ENCODE peak calls at places on chromosomes 7 and 10, in four cellular contexts. G is AG09309, S is coronary artery, C is spleen. N is an unnamed sample.

GRCh38 chr10:45673074-45673628 is 579 bp upstream of the ZFAND4 start:
- DNase-seq in G (no peak), C (peak; percentile 75), S (peak; percentile 72), N (peak; percentile 1)

GRCh38 chr7:37491919-37492694 is 43.4 kb upstream of the ELMO1 start:
- DNase-seq in S (no peak), G (no peak), C (no peak), N (no peak)

GRCh38 chr10:117462424-117462792 is 80.1 kb upstream of the EMX2 start:
- DNase-seq in C (peak; percentile 70), G (no peak), S (no peak), N (no peak)

GRCh38 chr10:131155218-131155902 is 156.2 kb downstream of the TCERG1L start:
- DNase-seq in G (no peak), C (peak; percentile 41), S (no peak), N (no peak)

GRCh38 chr10:93461807-93462178 is 20.3 kb downstream of the MYOF start:
- DNase-seq in G (no peak), C (no peak), S (no peak), N (peak; percentile 96)

GRCh38 chr10:3761916-3762708 is 22.9 kb downstream of the KLF6 start:
- DNase-seq in S (no peak), G (no peak), C (no peak), N (no peak)

GRCh38 chr7:100544949-100545635 is 6.1 kb downstream of the AGFG2 start:
- DNase-seq in S (no peak), C (no peak), G (no peak), N (no peak)

GRCh38 chr7:132614428-132615076 is 38.3 kb upstream of the PLXNA4 start:
- DNase-seq in G (no peak), S (no peak), C (no peak), N (no peak)

GRCh38 chr7:40990841-40991240 is 712.0 kb downstream of the INHBA start:
- DNase-seq in G (peak; percentile 77), S (no peak), C (no peak), N (no peak)

GRCh38 chr10:82986216-82986615 is 1111.2 kb downstream of the NRG3 start:
- DNase-seq in C (no peak), G (no peak), S (no peak), N (no peak)

DNA sequence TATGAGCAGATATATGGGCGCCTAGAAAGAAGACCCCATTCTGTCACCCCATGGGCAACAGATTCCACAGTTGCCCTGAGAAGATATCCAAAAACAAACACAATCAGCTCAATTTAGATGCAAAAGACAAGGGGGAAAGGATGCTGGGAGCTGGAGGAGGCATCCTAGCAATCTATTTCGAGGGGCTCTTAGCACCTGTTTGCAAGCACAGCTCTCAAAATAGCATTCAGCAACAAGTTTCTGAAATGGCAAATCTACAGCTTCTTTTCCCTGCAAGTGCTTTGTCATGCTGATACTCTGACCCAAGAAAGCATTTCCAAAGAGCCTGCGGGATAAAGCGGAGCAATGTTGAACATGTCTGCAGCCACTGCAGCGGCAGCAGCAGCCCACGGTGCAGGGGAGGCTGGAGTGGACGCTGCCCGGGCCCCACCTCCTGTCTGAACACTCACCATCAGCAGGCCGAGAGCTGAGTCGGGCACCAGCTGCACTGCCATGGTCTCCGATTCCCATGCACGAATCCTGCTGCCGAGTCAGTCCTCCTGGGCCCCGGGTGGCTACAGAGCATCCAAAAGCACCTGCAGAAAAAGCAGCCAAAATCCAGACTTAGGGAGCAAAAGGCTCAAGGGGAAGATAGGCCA is 996 bp downstream of the FRMD4A start:
- DNase-seq in S (no peak), G (no peak), C (no peak), N (no peak)
- H3K4me3 ChIP-seq in S (no peak overlapping the region), G (no peak overlapping the region), C (no peak overlapping the region), N (no peak overlapping the region)

GRCh38 chr10:71086439-71087080 is 125.8 kb upstream of the UNC5B start:
- DNase-seq in S (peak; percentile 62), G (no peak), C (peak; percentile 28), N (no peak)
- TF ChIP-seq CTCF in S (no peak), G (no peak), C (no peak), N (no peak)

GRCh38 chr10:129110780-129111179 is 356.3 kb upstream of the MGMT start:
- DNase-seq in G (no peak), C (no peak), S (no peak), N (no peak)
- H3K4me3 ChIP-seq in G (no peak overlapping the region), C (no peak overlapping the region), S (no peak overlapping the region), N (no peak overlapping the region)

DNA sequence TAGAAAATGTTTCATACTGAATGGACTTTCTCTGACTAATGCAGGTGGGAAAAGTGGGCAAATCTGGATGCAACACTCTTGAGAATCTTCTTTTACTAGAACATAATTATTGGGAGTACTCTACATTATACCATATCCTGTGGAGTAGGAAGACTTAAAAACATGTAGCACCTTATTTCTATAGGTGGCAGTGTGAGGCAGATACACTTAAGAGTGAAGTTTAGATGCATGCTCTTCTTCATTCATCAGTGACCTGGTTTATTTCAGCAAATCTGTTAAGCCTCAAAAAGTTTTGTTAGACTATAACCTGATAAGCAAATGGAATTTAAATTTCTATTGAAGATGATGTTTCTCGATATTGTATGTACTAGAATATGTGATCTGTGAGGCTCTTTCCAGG is 1087.1 kb upstream of the LRRN3 start:
- DNase-seq in S (no peak), C (no peak), G (no peak), N (no peak)
- TF ChIP-seq CTCF in S (no peak), C (no peak), G (no peak), N (no peak)

GRCh38 chr10:132539894-132540293 is 2.3 kb downstream of the INPP5A start:
- DNase-seq in S (no peak), C (no peak), G (peak; percentile 27), N (no peak)

GRCh38 chr10:132541601-132542011 is 4.0 kb downstream of the INPP5A start:
- DNase-seq in S (no peak), C (peak; percentile 67), G (no peak), N (no peak)

GRCh38 chr10:132541129-132541528 is 3.5 kb downstream of the INPP5A start:
- DNase-seq in S (no peak), G (no peak), C (peak; percentile 72), N (no peak)

GRCh38 chr10:132539431-132539839 is 1.8 kb downstream of the INPP5A start:
- DNase-seq in S (peak; percentile 88), C (peak; percentile 86), G (no peak), N (no peak)

DNA sequence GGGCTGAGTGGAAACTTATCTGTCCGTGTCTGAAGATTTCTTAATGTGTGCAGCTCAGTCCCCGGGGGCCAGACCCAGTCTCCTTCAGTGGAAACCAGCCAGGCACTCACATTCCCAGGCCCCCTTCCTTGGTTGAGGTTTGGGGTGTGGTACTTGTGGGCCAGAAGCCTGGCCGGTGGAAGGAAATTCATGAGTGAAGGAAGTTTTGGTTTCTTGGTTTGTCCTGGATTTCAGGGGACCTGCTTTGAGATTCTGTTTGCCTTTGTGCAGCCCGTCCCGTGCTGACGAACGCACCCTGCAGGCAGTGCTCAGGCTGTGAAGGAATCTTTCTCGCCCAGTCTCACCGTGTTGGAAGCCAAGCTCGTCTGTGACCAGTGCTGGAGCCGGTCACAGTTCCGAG is 2.9 kb downstream of the INPP5A start:
- DNase-seq in S (no peak), C (peak; percentile 75), G (no peak), N (no peak)
- H3K4me3 ChIP-seq in S (peak overlapping the region; percentile 86), C (no peak overlapping the region), G (peak overlapping the region; percentile 17), N (peak overlapping the region; percentile 11)

GRCh38 chr10:113780681-113781250 is 29.3 kb downstream of the PLEKHS1 start:
- DNase-seq in S (no peak), G (no peak), C (no peak), N (no peak)
- TF ChIP-seq CTCF in S (no peak), G (no peak), C (no peak), N (no peak)

DNA sequence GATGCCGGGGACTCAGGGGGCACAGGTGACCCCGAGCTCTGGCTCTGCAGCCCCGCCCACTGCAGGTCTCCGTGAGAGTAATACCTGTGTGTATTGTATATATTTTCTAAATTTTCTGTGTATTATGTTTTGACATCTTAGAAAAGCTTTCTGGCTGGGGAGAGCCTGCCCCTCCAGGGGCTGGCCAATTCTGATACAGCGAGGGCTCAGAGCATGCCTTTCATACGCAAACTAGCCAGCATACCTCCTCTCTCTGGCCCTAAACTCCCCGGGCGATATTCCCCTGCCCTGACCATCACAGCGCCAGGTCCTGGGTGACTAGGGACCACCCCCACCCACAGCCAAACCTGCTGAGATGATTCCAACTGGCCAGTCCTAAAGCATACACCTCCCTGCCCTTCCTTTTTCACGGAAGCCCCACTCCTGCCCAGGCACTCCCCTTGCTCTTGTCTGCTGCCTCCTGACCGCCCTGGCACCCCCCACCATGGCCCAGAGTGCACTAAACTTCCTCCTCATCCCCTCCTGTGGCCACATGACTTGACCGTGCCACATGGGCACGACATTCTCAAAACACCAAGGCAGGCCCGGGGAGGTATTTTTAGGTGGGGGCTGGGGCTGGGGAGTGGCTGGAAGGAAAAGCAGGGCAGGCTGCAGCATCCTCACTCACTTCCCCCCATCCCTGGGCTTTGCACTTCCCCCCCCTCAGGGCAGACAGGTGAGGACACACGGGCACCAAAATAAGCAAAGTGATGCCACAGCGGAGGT is 61.5 kb downstream of the INSIG1 start:
- DNase-seq in G (no peak), C (peak; percentile 53), S (no peak), N (no peak)
- H3K4me3 ChIP-seq in G (no peak overlapping the region), C (no peak overlapping the region), S (no peak overlapping the region), N (no peak overlapping the region)

GRCh38 chr7:4610768-4611467 is 71.2 kb upstream of the FOXK1 start:
- DNase-seq in C (peak; percentile 71), S (no peak), G (no peak), N (no peak)
- TF ChIP-seq CTCF in C (peak; percentile 52), S (peak; percentile 64), G (peak; percentile 78), N (peak; percentile 77)

GRCh38 chr7:155414508-155414907 is 43.4 kb upstream of the EN2 start:
- DNase-seq in G (no peak), C (no peak), S (no peak), N (no peak)

GRCh38 chr7:155412416-155413253 is 45.3 kb upstream of the EN2 start:
- DNase-seq in G (no peak), S (no peak), C (peak; percentile 81), N (no peak)

GRCh38 chr7:155409980-155410379 is 47.9 kb upstream of the EN2 start:
- DNase-seq in S (no peak), G (no peak), C (peak; percentile 63), N (no peak)

GRCh38 chr7:155410436-155410835 is 47.5 kb upstream of the EN2 start:
- DNase-seq in S (no peak), G (no peak), C (peak; percentile 64), N (no peak)

DNA sequence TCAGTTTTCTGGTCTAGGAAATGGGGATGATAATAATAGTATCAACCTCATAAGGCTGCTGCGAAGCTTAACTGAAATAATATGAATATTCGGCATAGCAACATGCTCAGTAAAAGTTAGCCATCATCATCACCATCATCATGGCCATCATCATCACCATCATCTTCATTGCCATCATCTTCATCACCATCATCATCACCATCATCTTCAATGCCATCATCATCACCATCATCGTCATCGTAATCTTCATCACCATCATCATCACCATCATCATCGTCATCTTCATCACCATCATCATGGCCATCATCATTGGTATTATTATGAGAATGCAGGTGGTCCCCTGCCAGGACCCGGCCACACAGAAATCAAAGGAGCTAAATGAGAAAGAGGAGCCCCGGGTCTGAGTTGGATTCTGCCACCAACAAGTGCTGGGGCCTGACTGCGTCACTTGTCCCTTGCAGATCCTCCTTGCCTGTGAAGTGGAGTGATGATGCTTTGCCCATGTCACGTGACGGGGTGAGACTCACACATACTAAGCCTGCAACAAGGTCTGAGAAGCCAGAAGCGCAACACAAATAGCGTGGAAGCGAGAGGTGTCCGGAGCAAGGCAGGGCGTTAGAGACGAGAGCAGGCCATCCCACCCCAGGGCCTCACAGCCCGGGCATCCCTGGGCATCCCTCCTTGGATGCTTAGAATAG is 46.1 kb upstream of the EN2 start:
- DNase-seq in C (peak; percentile 5), S (no peak), G (no peak), N (no peak)
- H3K4me3 ChIP-seq in C (no peak overlapping the region), S (no peak overlapping the region), G (no peak overlapping the region), N (no peak overlapping the region)